ENCODE peak calls at places on chromosomes 16 and 17, in nine cellular contexts. One of them, this sample, is unnamed.

GRCh38 chr16:13863075-13863765 is 56.7 kb upstream of the ERCC4 start:
- DNase-seq in esophagus muscularis mucosa: no peak
- DNase-seq in left ventricle myocardium inferior: no peak
- DNase-seq in uterus: no peak
- DNase-seq in CD8-positive, alpha-beta T cell: no peak
- DNase-seq in fibroblast of lung: no peak
- DNase-seq in osteoblast: no peak
- DNase-seq in right lobe of liver: no peak
- DNase-seq in kidney: no peak
- DNase-seq in this sample: no peak

GRCh38 chr16:66846831-66847230 is 2.6 kb downstream of the CA7 start:
- DNase-seq in esophagus muscularis mucosa: no peak
- DNase-seq in left ventricle myocardium inferior: no peak
- DNase-seq in uterus: peak; percentile 6
- DNase-seq in CD8-positive, alpha-beta T cell: no peak
- DNase-seq in fibroblast of lung: no peak
- DNase-seq in osteoblast: peak; percentile 62
- DNase-seq in right lobe of liver: no peak
- DNase-seq in kidney: no peak
- DNase-seq in this sample: no peak

GRCh38 chr17:47286198-47286914 is 32.7 kb downstream of the ITGB3 start:
- DNase-seq in esophagus muscularis mucosa: no peak
- DNase-seq in left ventricle myocardium inferior: no peak
- DNase-seq in uterus: no peak
- DNase-seq in CD8-positive, alpha-beta T cell: no peak
- DNase-seq in fibroblast of lung: no peak
- DNase-seq in osteoblast: no peak
- DNase-seq in right lobe of liver: no peak
- DNase-seq in kidney: no peak
- DNase-seq in this sample: no peak

GRCh38 chr17:77090476-77090875 is 50.3 kb upstream of the SEC14L1 start:
- DNase-seq in esophagus muscularis mucosa: no peak
- DNase-seq in left ventricle myocardium inferior: no peak
- DNase-seq in uterus: no peak
- DNase-seq in CD8-positive, alpha-beta T cell: no peak
- DNase-seq in fibroblast of lung: no peak
- DNase-seq in osteoblast: no peak
- DNase-seq in right lobe of liver: no peak
- DNase-seq in kidney: no peak
- DNase-seq in this sample: no peak

GRCh38 chr16:77514500-77515225 is 79.8 kb upstream of the ADAMTS18 start:
- DNase-seq in esophagus muscularis mucosa: peak; percentile 60
- DNase-seq in left ventricle myocardium inferior: no peak
- DNase-seq in uterus: no peak
- DNase-seq in CD8-positive, alpha-beta T cell: no peak
- DNase-seq in fibroblast of lung: no peak
- DNase-seq in osteoblast: no peak
- DNase-seq in right lobe of liver: no peak
- DNase-seq in kidney: no peak
- DNase-seq in this sample: no peak

GRCh38 chr17:7632492-7632894 is 2.6 kb downstream of the SHBG start:
- DNase-seq in esophagus muscularis mucosa: no peak
- DNase-seq in left ventricle myocardium inferior: no peak
- DNase-seq in uterus: no peak
- DNase-seq in CD8-positive, alpha-beta T cell: no peak
- DNase-seq in fibroblast of lung: peak; percentile 64
- DNase-seq in osteoblast: peak; percentile 97
- DNase-seq in right lobe of liver: no peak
- DNase-seq in kidney: no peak
- DNase-seq in this sample: no peak

GRCh38 chr17:27049104-27049784 is 244.7 kb upstream of the WSB1 start:
- DNase-seq in esophagus muscularis mucosa: no peak
- DNase-seq in left ventricle myocardium inferior: no peak
- DNase-seq in uterus: no peak
- DNase-seq in CD8-positive, alpha-beta T cell: no peak
- DNase-seq in fibroblast of lung: no peak
- DNase-seq in osteoblast: no peak
- DNase-seq in right lobe of liver: no peak
- DNase-seq in kidney: no peak
- DNase-seq in this sample: no peak

GRCh38 chr16:53085539-53086450 is 31.0 kb downstream of the CHD9 start:
- DNase-seq in esophagus muscularis mucosa: no peak
- DNase-seq in left ventricle myocardium inferior: no peak
- DNase-seq in uterus: no peak
- DNase-seq in CD8-positive, alpha-beta T cell: no peak
- DNase-seq in fibroblast of lung: peak; percentile 61
- DNase-seq in osteoblast: no peak
- DNase-seq in right lobe of liver: no peak
- DNase-seq in kidney: no peak
- DNase-seq in this sample: no peak

GRCh38 chr17:77409282-77410161 is 268.8 kb downstream of the SEC14L1 start:
- DNase-seq in esophagus muscularis mucosa: no peak
- DNase-seq in left ventricle myocardium inferior: peak; percentile 79
- DNase-seq in uterus: peak; percentile 87
- DNase-seq in CD8-positive, alpha-beta T cell: no peak
- DNase-seq in fibroblast of lung: peak; percentile 83
- DNase-seq in osteoblast: no peak
- DNase-seq in right lobe of liver: no peak
- DNase-seq in kidney: peak; percentile 70
- DNase-seq in this sample: no peak

GRCh38 chr17:57689254-57689653 is 55.8 kb downstream of the CCDC182 start:
- DNase-seq in esophagus muscularis mucosa: no peak
- DNase-seq in left ventricle myocardium inferior: no peak
- DNase-seq in uterus: no peak
- DNase-seq in CD8-positive, alpha-beta T cell: no peak
- DNase-seq in fibroblast of lung: no peak
- DNase-seq in osteoblast: no peak
- DNase-seq in right lobe of liver: no peak
- DNase-seq in kidney: no peak
- DNase-seq in this sample: no peak

GRCh38 chr16:69861276-69862030 is 89.7 kb upstream of the CLEC18A start:
- DNase-seq in esophagus muscularis mucosa: no peak
- DNase-seq in left ventricle myocardium inferior: no peak
- DNase-seq in uterus: peak; percentile 64
- DNase-seq in CD8-positive, alpha-beta T cell: no peak
- DNase-seq in fibroblast of lung: peak; percentile 66
- DNase-seq in osteoblast: peak; percentile 85
- DNase-seq in right lobe of liver: no peak
- DNase-seq in kidney: no peak
- DNase-seq in this sample: peak; percentile 73

GRCh38 chr16:53541326-53541725 is 38.3 kb upstream of the AKTIP start:
- DNase-seq in esophagus muscularis mucosa: no peak
- DNase-seq in left ventricle myocardium inferior: no peak
- DNase-seq in uterus: no peak
- DNase-seq in CD8-positive, alpha-beta T cell: no peak
- DNase-seq in fibroblast of lung: no peak
- DNase-seq in osteoblast: peak; percentile 97
- DNase-seq in right lobe of liver: no peak
- DNase-seq in kidney: no peak
- DNase-seq in this sample: no peak

GRCh38 chr17:41695954-41696720 is 7.5 kb downstream of the EIF1 start:
- DNase-seq in esophagus muscularis mucosa: no peak
- DNase-seq in left ventricle myocardium inferior: no peak
- DNase-seq in uterus: peak; percentile 54
- DNase-seq in CD8-positive, alpha-beta T cell: peak; percentile 82
- DNase-seq in fibroblast of lung: peak; percentile 87
- DNase-seq in osteoblast: peak; percentile 95
- DNase-seq in right lobe of liver: peak; percentile 60
- DNase-seq in kidney: no peak
- DNase-seq in this sample: peak; percentile 54

GRCh38 chr16:27778171-27778925 is 228.4 kb downstream of the KATNIP start:
- DNase-seq in esophagus muscularis mucosa: no peak
- DNase-seq in left ventricle myocardium inferior: no peak
- DNase-seq in uterus: no peak
- DNase-seq in CD8-positive, alpha-beta T cell: no peak
- DNase-seq in fibroblast of lung: no peak
- DNase-seq in osteoblast: peak; percentile 62
- DNase-seq in right lobe of liver: peak; percentile 13
- DNase-seq in kidney: peak; percentile 74
- DNase-seq in this sample: no peak

GRCh38 chr16:57091200-57091989 is 988 bp upstream of the CPNE2 start:
- DNase-seq in esophagus muscularis mucosa: no peak
- DNase-seq in left ventricle myocardium inferior: peak; percentile 40
- DNase-seq in uterus: peak; percentile 45
- DNase-seq in CD8-positive, alpha-beta T cell: no peak
- DNase-seq in fibroblast of lung: peak; percentile 19
- DNase-seq in osteoblast: peak; percentile 93
- DNase-seq in right lobe of liver: peak; percentile 38
- DNase-seq in kidney: peak; percentile 79
- DNase-seq in this sample: peak; percentile 28

DNA sequence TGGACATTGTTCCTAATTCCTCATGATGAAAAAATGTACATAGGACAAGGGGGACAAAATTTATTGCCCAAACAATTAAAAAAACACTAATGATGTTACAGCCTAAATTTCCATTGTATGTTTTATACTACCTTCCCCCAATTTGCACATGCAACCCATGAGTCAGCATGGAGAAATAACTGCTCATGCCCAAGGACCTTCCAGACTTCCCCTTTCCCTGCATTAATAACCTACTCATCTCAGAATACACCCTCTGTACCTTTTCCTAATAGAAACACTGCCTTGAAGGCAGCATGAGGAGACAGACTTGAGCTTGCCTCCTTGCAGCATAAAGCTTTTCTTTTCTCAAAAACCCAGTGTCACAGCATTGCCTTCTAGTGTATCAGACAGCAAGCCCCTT is 2402.8 kb downstream of the TP53TG3F start:
- DNase-seq in esophagus muscularis mucosa: no peak
- DNase-seq in left ventricle myocardium inferior: no peak
- DNase-seq in uterus: no peak
- DNase-seq in CD8-positive, alpha-beta T cell: no peak
- DNase-seq in fibroblast of lung: no peak
- DNase-seq in osteoblast: no peak
- DNase-seq in right lobe of liver: no peak
- DNase-seq in kidney: no peak
- DNase-seq in this sample: no peak
- H3K9me3 ChIP-seq in esophagus muscularis mucosa: no peaks in the 10 kb centered on the region
- H3K9me3 ChIP-seq in left ventricle myocardium inferior: peaks cover 17% of the 10 kb centered on the region
- H3K9me3 ChIP-seq in uterus: no peaks in the 10 kb centered on the region
- H3K9me3 ChIP-seq in CD8-positive, alpha-beta T cell: peaks cover 8% of the 10 kb centered on the region
- H3K9me3 ChIP-seq in fibroblast of lung: no peaks in the 10 kb centered on the region
- H3K9me3 ChIP-seq in osteoblast: peaks cover 2% of the 10 kb centered on the region
- H3K9me3 ChIP-seq in right lobe of liver: no peaks in the 10 kb centered on the region
- H3K9me3 ChIP-seq in kidney: no peaks in the 10 kb centered on the region
- H3K9me3 ChIP-seq in this sample: no peaks in the 10 kb centered on the region

GRCh38 chr16:64907844-64908243 is 214.0 kb downstream of the CDH11 start:
- DNase-seq in esophagus muscularis mucosa: no peak
- DNase-seq in left ventricle myocardium inferior: no peak
- DNase-seq in uterus: no peak
- DNase-seq in CD8-positive, alpha-beta T cell: no peak
- DNase-seq in fibroblast of lung: peak; percentile 21
- DNase-seq in osteoblast: peak; percentile 49
- DNase-seq in right lobe of liver: no peak
- DNase-seq in kidney: peak; percentile 59
- DNase-seq in this sample: no peak
- H3K9me3 ChIP-seq in esophagus muscularis mucosa: no peaks in the 10 kb centered on the region
- H3K9me3 ChIP-seq in left ventricle myocardium inferior: no peaks in the 10 kb centered on the region
- H3K9me3 ChIP-seq in uterus: no peaks in the 10 kb centered on the region
- H3K9me3 ChIP-seq in CD8-positive, alpha-beta T cell: no peaks in the 10 kb centered on the region
- H3K9me3 ChIP-seq in fibroblast of lung: no peaks in the 10 kb centered on the region
- H3K9me3 ChIP-seq in osteoblast: no peaks in the 10 kb centered on the region
- H3K9me3 ChIP-seq in right lobe of liver: no peaks in the 10 kb centered on the region
- H3K9me3 ChIP-seq in kidney: no peaks in the 10 kb centered on the region
- H3K9me3 ChIP-seq in this sample: no peaks in the 10 kb centered on the region

DNA sequence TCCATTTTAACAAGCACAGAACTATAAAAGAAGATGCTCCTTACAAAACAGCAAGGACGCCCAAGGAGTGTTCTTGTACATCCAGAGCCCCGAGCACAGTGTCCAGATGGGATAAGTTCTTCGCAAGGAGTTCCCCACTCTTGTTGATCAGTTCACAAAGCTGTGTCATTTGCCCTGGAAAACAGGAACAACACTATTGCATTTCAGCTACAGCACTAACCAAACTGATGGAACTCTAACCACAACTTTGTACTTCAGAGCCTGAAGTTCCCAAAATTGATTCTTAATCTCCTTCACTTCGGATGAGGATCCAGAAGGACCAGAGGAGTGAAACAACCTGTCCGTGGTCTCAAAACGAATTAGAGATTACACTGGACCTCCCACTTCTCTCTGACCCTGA is 5.1 kb downstream of the COPS3 start:
- DNase-seq in esophagus muscularis mucosa: no peak
- DNase-seq in left ventricle myocardium inferior: no peak
- DNase-seq in uterus: no peak
- DNase-seq in CD8-positive, alpha-beta T cell: no peak
- DNase-seq in fibroblast of lung: no peak
- DNase-seq in osteoblast: no peak
- DNase-seq in right lobe of liver: no peak
- DNase-seq in kidney: no peak
- DNase-seq in this sample: no peak
- H3K9me3 ChIP-seq in esophagus muscularis mucosa: no peaks in the 10 kb centered on the region
- H3K9me3 ChIP-seq in left ventricle myocardium inferior: no peaks in the 10 kb centered on the region
- H3K9me3 ChIP-seq in uterus: no peaks in the 10 kb centered on the region
- H3K9me3 ChIP-seq in CD8-positive, alpha-beta T cell: no peaks in the 10 kb centered on the region
- H3K9me3 ChIP-seq in fibroblast of lung: no peaks in the 10 kb centered on the region
- H3K9me3 ChIP-seq in osteoblast: no peaks in the 10 kb centered on the region
- H3K9me3 ChIP-seq in right lobe of liver: no peaks in the 10 kb centered on the region
- H3K9me3 ChIP-seq in kidney: no peaks in the 10 kb centered on the region
- H3K9me3 ChIP-seq in this sample: no peaks in the 10 kb centered on the region

GRCh38 chr16:35744084-35744483 is 2284.7 kb downstream of the TP53TG3F start:
- DNase-seq in esophagus muscularis mucosa: peak; percentile 80
- DNase-seq in left ventricle myocardium inferior: no peak
- DNase-seq in uterus: no peak
- DNase-seq in CD8-positive, alpha-beta T cell: no peak
- DNase-seq in fibroblast of lung: no peak
- DNase-seq in osteoblast: no peak
- DNase-seq in right lobe of liver: no peak
- DNase-seq in kidney: no peak
- DNase-seq in this sample: no peak

GRCh38 chr16:35744716-35745115 is 2285.3 kb downstream of the TP53TG3F start:
- DNase-seq in esophagus muscularis mucosa: peak; percentile 90
- DNase-seq in left ventricle myocardium inferior: no peak
- DNase-seq in uterus: no peak
- DNase-seq in CD8-positive, alpha-beta T cell: no peak
- DNase-seq in fibroblast of lung: no peak
- DNase-seq in osteoblast: peak; percentile 74
- DNase-seq in right lobe of liver: no peak
- DNase-seq in kidney: no peak
- DNase-seq in this sample: no peak

GRCh38 chr16:35746281-35746962 is 2287.0 kb downstream of the TP53TG3F start:
- DNase-seq in esophagus muscularis mucosa: peak; percentile 86
- DNase-seq in left ventricle myocardium inferior: no peak
- DNase-seq in uterus: no peak
- DNase-seq in CD8-positive, alpha-beta T cell: no peak
- DNase-seq in fibroblast of lung: no peak
- DNase-seq in osteoblast: peak; percentile 45
- DNase-seq in right lobe of liver: no peak
- DNase-seq in kidney: no peak
- DNase-seq in this sample: no peak

GRCh38 chr16:35745821-35746248 is 2286.4 kb downstream of the TP53TG3F start:
- DNase-seq in esophagus muscularis mucosa: peak; percentile 82
- DNase-seq in left ventricle myocardium inferior: no peak
- DNase-seq in uterus: no peak
- DNase-seq in CD8-positive, alpha-beta T cell: no peak
- DNase-seq in fibroblast of lung: no peak
- DNase-seq in osteoblast: no peak
- DNase-seq in right lobe of liver: no peak
- DNase-seq in kidney: peak; percentile 67
- DNase-seq in this sample: no peak

DNA sequence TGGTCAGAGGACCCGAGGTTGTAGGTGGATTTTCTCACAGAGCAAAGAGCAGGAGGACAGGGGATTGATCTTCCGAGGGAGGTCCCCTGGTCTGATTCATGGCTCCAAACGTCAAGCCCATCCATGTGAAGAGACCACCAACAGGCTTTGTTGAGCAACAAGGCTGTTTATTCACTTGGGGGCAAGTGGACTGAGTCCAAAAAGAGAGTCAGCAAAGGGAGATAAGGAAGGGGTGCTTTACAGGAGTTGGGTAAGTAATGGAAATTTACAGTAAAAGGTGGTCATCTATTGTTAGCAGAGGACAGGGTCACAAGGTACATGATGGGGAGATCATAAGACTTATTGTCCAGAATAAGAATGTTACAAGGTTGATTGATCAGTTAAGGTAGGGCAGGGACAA is 2285.8 kb downstream of the TP53TG3F start:
- DNase-seq in esophagus muscularis mucosa: no peak
- DNase-seq in left ventricle myocardium inferior: no peak
- DNase-seq in uterus: no peak
- DNase-seq in CD8-positive, alpha-beta T cell: no peak
- DNase-seq in fibroblast of lung: no peak
- DNase-seq in osteoblast: peak; percentile 5
- DNase-seq in right lobe of liver: no peak
- DNase-seq in kidney: no peak
- DNase-seq in this sample: no peak
- H3K9me3 ChIP-seq in esophagus muscularis mucosa: no peaks in the 10 kb centered on the region
- H3K9me3 ChIP-seq in left ventricle myocardium inferior: peaks cover 7% of the 10 kb centered on the region
- H3K9me3 ChIP-seq in uterus: no peaks in the 10 kb centered on the region
- H3K9me3 ChIP-seq in CD8-positive, alpha-beta T cell: peaks cover 3% of the 10 kb centered on the region
- H3K9me3 ChIP-seq in fibroblast of lung: no peaks in the 10 kb centered on the region
- H3K9me3 ChIP-seq in osteoblast: no peaks in the 10 kb centered on the region
- H3K9me3 ChIP-seq in right lobe of liver: no peaks in the 10 kb centered on the region
- H3K9me3 ChIP-seq in kidney: no peaks in the 10 kb centered on the region
- H3K9me3 ChIP-seq in this sample: no peaks in the 10 kb centered on the region

This sample was measured in gastrocnemius medialis.